ENCODE peak calls at places on chromosomes 4 and X, in eight cellular contexts. N is psoas muscle, W is BE2C, M is H9, I is kidney epithelial cell, P is HL-60, A is mammary epithelial cell, Y is left ventricle myocardium inferior. U is an unnamed sample. For H3K27me3, the result is how much of the 10 kb centered on the place peaks cover.

GRCh38 chrX:107659768-107660167 is 31.5 kb downstream of the PRPS1 start:
- DNase-seq in N (no peak), W (no peak), M (no peak), I (no peak), P (no peak), A (peak), Y (no peak), U (no peak)

GRCh38 chr4:35102111-35102510 is 1142.2 kb downstream of the ARAP2 start:
- DNase-seq in N (no peak), W (no peak), M (no peak), I (no peak), P (no peak), A (no peak), Y (no peak), U (no peak)

GRCh38 chr4:152244659-152245058 is 291.2 kb downstream of the FBXW7 start:
- DNase-seq in N (no peak), W (no peak), M (no peak), I (no peak), P (no peak), A (no peak), Y (no peak), U (no peak)

GRCh38 chr4:109206610-109207009 is 95.8 kb downstream of the COL25A1 start:
- DNase-seq in N (no peak), W (no peak), M (no peak), I (no peak), P (no peak), A (no peak), Y (no peak), U (no peak)

GRCh38 chrX:64843224-64843623 is 133.0 kb downstream of the ZC4H2 start:
- DNase-seq in N (no peak), W (no peak), M (no peak), I (no peak), P (no peak), A (no peak), Y (no peak), U (no peak)

GRCh38 chr4:130703211-130703920 is 1607.4 kb downstream of the C4orf33 start:
- DNase-seq in N (no peak), W (no peak), M (no peak), I (no peak), P (no peak), A (peak), Y (no peak), U (no peak)

GRCh38 chrX:142249721-142250120 is 44.6 kb upstream of the MAGEC2 start:
- DNase-seq in N (no peak), W (no peak), M (no peak), I (no peak), P (no peak), A (peak), Y (no peak), U (no peak)

GRCh38 chr4:153763404-153763803 is 3.6 kb upstream of the RNF175 start:
- DNase-seq in N (no peak), W (no peak), M (no peak), I (no peak), P (no peak), A (no peak), Y (no peak), U (no peak)

GRCh38 chr4:95533254-95533653 is 15.5 kb downstream of the UNC5C start:
- DNase-seq in N (no peak), W (no peak), M (no peak), I (no peak), P (no peak), A (no peak), Y (no peak), U (no peak)

GRCh38 chr4:7573692-7574091 is 139.0 kb upstream of the PSAPL1 start:
- DNase-seq in N (no peak), W (no peak), M (no peak), I (no peak), P (no peak), A (no peak), Y (no peak), U (no peak)

GRCh38 chr4:18524667-18525066 is 503.1 kb upstream of the LCORL start:
- DNase-seq in N (no peak), W (no peak), M (no peak), I (no peak), P (no peak), A (no peak), Y (no peak), U (no peak)

DNA sequence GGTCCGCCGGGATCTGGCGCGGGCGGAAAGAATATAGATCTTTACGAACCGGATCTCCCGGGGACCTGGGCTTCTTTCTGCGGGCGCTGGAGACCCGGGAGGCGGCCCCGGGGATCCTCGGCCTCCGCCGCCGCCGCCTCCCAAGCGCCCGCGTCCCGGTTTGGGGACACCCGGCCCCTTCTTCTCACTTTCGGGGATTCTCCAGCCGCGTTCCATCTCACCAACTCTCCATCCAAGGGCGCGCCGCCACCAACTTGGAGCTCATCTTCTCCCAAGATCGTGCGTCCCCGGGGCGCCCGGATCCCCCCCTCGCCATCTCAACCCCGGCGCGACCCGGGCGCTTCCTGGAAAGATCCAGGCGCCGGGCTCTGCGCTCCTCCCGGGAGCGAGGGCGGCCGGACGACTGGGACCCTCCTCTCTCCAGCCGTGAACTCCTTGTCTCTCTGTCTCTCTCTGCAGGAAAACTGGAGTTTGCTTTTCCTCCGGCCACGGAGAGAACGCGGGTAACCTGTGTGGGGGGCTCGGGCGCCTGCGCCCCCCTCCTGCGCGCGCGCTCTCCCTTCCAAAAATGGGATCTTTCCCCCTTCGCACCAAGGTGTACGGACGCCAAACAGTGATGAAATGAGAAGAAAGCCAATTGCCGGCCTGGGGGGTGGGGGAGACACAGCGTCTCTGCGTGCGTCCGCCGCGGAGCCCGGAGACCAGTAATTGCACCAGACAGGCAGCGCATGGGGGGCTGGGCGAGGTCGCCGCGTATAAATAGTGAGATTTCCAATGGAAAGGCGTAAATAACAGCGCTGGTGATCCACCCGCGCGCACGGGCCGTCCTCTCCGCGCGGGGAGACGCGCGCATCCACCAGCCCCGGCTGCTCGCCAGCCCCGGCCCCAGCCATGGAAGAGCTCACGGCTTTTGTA is at the start of gene SHOX:
- DNase-seq in N (no peak), W (no peak), M (peak), I (no peak), P (no peak), A (no peak), Y (no peak), U (no peak)
- H3K27me3 ChIP-seq in N (half or more), W (under half), M (half or more), I (half or more), P (half or more), A (under half), Y (half or more), U (under half)

GRCh38 chrX:137545711-137546651 is 19.9 kb upstream of the ZIC3 start:
- DNase-seq in N (no peak), W (no peak), M (peak), I (no peak), P (no peak), A (no peak), Y (no peak), U (no peak)

GRCh38 chrX:137549846-137550534 is 15.9 kb upstream of the ZIC3 start:
- DNase-seq in N (no peak), W (no peak), M (peak), I (no peak), P (no peak), A (no peak), Y (no peak), U (no peak)

GRCh38 chrX:137548261-137548660 is 17.7 kb upstream of the ZIC3 start:
- DNase-seq in N (no peak), W (no peak), M (peak), I (no peak), P (no peak), A (no peak), Y (no peak), U (no peak)

GRCh38 chrX:137549073-137549472 is 16.9 kb upstream of the ZIC3 start:
- DNase-seq in N (no peak), W (no peak), M (peak), I (no peak), P (no peak), A (no peak), Y (no peak), U (no peak)

DNA sequence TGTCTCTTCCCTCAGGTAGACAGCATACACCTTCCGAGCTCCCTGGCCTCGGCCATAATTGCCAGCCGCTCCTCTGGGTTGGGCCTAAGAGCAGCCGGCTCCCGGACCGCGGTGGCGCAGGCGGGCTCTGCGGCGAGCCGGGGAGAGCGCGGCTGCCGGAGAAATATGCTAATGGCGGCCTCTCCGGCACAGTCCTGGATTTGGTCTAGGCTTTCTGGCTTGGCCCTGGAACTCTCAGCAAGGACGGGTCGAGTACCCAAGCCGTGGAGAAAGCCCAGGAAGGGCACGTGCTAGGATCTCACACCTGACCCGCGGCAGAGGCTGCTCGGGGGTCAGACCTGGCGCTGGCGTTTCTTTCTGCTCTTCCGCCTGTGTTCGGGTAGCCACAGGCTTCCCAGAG is 18.6 kb upstream of the ZIC3 start:
- DNase-seq in N (no peak), W (no peak), M (peak), I (no peak), P (no peak), A (no peak), Y (no peak), U (no peak)
- H3K27me3 ChIP-seq in N (half or more), W (half or more), M (half or more), I (under half), P (under half), A (under half), Y (half or more), U (under half)

DNA sequence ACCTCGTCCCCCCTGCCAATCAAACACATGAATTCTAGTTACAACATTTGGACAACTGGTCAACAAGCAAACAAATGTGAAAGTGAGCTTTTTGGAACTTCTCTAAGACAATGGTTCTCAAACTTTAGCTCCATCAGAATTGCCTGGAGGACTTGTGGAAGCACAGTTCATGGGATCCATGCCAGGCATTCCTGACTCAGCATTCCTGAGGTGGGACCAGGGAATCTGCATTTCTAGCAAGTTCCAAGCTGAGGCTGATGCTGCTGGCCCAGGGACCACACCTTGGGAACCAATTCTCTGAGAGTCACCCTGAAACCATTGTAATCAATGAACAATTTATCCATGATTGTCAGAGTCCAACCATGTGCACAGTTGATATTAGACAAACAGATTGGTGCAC is 43.8 kb upstream of the PRPS2 start:
- DNase-seq in N (no peak), W (no peak), M (no peak), I (no peak), P (no peak), A (no peak), Y (no peak), U (no peak)
- H3K27me3 ChIP-seq in N (under half), W (under half), M (under half), I (under half), P (under half), A (under half), Y (under half), U (under half)

GRCh38 chrX:47214435-47215077 is 3.9 kb upstream of the CDK16 start:
- DNase-seq in N (no peak), W (no peak), M (no peak), I (no peak), P (no peak), A (no peak), Y (no peak), U (no peak)

GRCh38 chrX:47217121-47217851 is 1.2 kb upstream of the CDK16 start:
- DNase-seq in N (peak), W (peak), M (peak), I (no peak), P (no peak), A (peak), Y (peak), U (no peak)

GRCh38 chrX:47217852-47218279 is 615 bp upstream of the CDK16 start:
- DNase-seq in N (peak), W (peak), M (peak), I (peak), P (peak), A (peak), Y (peak), U (peak)

GRCh38 chrX:47215291-47215900 is 3.1 kb upstream of the CDK16 start:
- DNase-seq in N (no peak), W (no peak), M (no peak), I (no peak), P (no peak), A (no peak), Y (no peak), U (no peak)

DNA sequence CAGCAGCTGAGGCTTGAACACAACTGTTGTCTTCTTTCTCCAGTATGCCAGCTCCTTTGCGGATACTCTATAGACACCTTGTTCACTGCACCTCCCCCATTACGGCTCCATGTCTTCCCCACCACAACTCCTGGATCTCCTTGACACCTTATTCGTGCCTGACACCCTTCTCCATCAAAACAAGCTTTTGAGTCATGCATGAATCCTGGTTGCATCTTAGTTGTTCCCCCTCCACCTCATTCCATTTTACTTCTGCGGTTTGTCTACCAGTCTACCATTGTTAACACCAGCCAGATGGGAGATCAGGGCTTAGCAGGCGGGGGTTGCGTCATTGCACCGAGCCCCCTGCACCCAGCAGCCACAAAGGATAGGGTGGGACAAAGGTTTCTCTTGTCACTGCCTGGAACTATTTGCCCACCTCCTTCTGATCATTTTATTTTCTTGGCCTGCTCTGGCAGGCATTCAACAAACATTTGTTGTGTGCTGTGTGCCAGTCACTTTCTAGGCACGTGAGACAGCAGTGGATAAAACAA is 2.0 kb upstream of the CDK16 start:
- DNase-seq in N (no peak), W (no peak), M (no peak), I (no peak), P (no peak), A (no peak), Y (no peak), U (peak)
- H3K27me3 ChIP-seq in N (under half), W (under half), M (under half), I (under half), P (under half), A (under half), Y (under half), U (under half)

GRCh38 chr4:38009949-38010348 is 49.8 kb downstream of the PTTG2 start:
- DNase-seq in N (no peak), W (no peak), M (no peak), I (no peak), P (no peak), A (no peak), Y (no peak), U (no peak)

GRCh38 chr4:38007645-38008044 is 47.4 kb downstream of the PTTG2 start:
- DNase-seq in N (no peak), W (no peak), M (no peak), I (no peak), P (no peak), A (no peak), Y (no peak), U (no peak)

GRCh38 chr4:38008493-38009120 is 48.4 kb downstream of the PTTG2 start:
- DNase-seq in N (no peak), W (no peak), M (no peak), I (no peak), P (no peak), A (no peak), Y (no peak), U (no peak)

GRCh38 chr4:38011484-38012162 is 51.4 kb downstream of the PTTG2 start:
- DNase-seq in N (no peak), W (no peak), M (no peak), I (no peak), P (no peak), A (no peak), Y (no peak), U (no peak)

DNA sequence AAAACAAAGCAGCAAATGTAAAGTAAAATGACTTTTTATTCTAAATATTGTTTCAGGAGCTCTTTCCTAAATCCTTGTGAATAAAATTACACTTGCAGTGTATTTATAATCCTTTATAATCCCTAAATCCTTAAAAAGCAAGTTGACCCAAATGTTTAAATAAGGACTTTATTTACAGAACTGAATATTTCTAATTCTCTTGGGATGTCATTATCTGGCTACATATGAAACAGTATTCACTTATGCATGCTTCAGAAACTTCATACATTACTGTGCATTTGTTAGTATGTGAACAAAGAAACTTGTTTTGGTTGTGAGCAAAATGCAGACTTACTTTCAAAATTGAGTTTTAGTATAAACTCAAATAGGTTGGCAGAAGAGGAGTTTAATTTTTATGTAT is 49.2 kb downstream of the PTTG2 start:
- DNase-seq in N (no peak), W (no peak), M (no peak), I (no peak), P (no peak), A (no peak), Y (no peak), U (no peak)
- H3K27me3 ChIP-seq in N (under half), W (under half), M (under half), I (under half), P (under half), A (under half), Y (under half), U (under half)

DNA sequence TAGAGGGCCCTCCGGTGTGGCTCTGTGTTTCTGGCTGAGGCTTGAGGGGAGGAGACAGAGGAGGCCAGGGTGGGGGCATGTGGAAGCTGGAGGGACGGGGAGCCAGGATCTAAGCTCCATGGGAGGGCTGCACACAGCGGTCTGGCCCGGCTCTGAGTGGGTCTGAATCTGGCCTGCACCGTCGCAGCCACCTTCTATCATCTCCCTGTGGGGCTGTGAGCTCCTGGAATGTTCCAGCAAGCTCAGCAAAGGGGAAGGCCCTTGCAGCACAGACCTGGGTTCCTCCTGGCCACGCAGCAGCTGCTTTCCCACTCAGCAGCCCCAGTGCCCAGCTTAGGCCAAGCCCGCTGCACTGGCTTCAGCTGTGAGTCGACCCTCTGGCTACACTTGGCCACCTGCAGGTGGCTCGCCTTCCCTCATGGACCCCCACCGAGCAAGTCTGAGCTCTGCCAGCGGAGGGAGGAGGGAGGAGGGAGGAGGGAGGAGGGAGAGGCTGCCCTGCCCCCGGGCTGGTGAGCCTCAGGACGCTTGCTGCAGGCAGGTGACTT is 5.3 kb downstream of the NKX1-1 start:
- DNase-seq in N (no peak), W (peak), M (no peak), I (no peak), P (no peak), A (no peak), Y (no peak), U (no peak)
- H3K27me3 ChIP-seq in N (half or more), W (half or more), M (half or more), I (half or more), P (under half), A (half or more), Y (half or more), U (under half)

GRCh38 chrX:153671589-153672530 is 1.8 kb downstream of the PNCK start:
- DNase-seq in N (no peak), W (no peak), M (no peak), I (no peak), P (no peak), A (no peak), Y (no peak), U (no peak)
- H3K27me3 ChIP-seq in N (under half), W (under half), M (under half), I (under half), P (under half), A (under half), Y (under half), U (under half)

GRCh38 chrX:72307646-72308051 is 1.9 kb upstream of the CITED1 start:
- DNase-seq in N (no peak), W (no peak), M (no peak), I (no peak), P (no peak), A (no peak), Y (no peak), U (no peak)

GRCh38 chrX:72309297-72310071 is 3.8 kb upstream of the CITED1 start:
- DNase-seq in N (no peak), W (no peak), M (no peak), I (no peak), P (no peak), A (no peak), Y (no peak), U (no peak)

GRCh38 chrX:72306851-72307645 is 1.3 kb upstream of the CITED1 start:
- DNase-seq in N (peak), W (peak), M (peak), I (peak), P (peak), A (peak), Y (peak), U (peak)

GRCh38 chrX:72308209-72308565 is 2.5 kb upstream of the CITED1 start:
- DNase-seq in N (no peak), W (no peak), M (no peak), I (no peak), P (no peak), A (no peak), Y (no peak), U (no peak)

GRCh38 chrX:72308566-72309296 is 3.0 kb upstream of the CITED1 start:
- DNase-seq in N (peak), W (peak), M (peak), I (no peak), P (peak), A (peak), Y (peak), U (peak)
- H3K27me3 ChIP-seq in N (half or more), W (under half), M (under half), I (half or more), P (under half), A (under half), Y (under half), U (under half)

U was measured in ovary.